ENCODE peak calls at places on chromosomes 12 and 14, in nine cellular contexts. D, K, H, Z, G, P, O, J and C are unnamed samples.

GRCh38 chr14:95211721-95212504 is 54.6 kb upstream of the DICER1 start:
- DNase-seq in D (no peak), K (no peak), H (no peak), Z (no peak), G (no peak), P (no peak), O (no peak), J (no peak), C (no peak)

GRCh38 chr12:13044859-13045384 is 741 bp downstream of the FAM234B start:
- DNase-seq in D (no peak), K (no peak), H (no peak), Z (no peak), G (no peak), P (no peak), O (peak), J (no peak), C (no peak)

GRCh38 chr12:102879144-102879763 is 37.8 kb downstream of the PAH start:
- DNase-seq in D (peak), K (peak), H (peak), Z (no peak), G (peak), P (peak), O (no peak), J (no peak), C (peak)

GRCh38 chr12:31035944-31036665 is 37.6 kb upstream of the DDX11 start:
- DNase-seq in D (no peak), K (no peak), H (no peak), Z (no peak), G (no peak), P (peak), O (peak), J (peak), C (no peak)

GRCh38 chr14:100056964-100057817 is 8.0 kb upstream of the EVL start:
- DNase-seq in D (peak), K (no peak), H (no peak), Z (no peak), G (peak), P (peak), O (peak), J (no peak), C (no peak)

GRCh38 chr14:23555882-23556699 is at the start of gene THTPA:
- DNase-seq in D (peak), K (peak), H (peak), Z (peak), G (peak), P (peak), O (peak), J (peak), C (peak)

GRCh38 chr12:76080729-76081415 is 3.6 kb downstream of the NAP1L1 start:
- DNase-seq in D (no peak), K (no peak), H (no peak), Z (no peak), G (peak), P (no peak), O (no peak), J (no peak), C (no peak)

GRCh38 chr14:74492413-74493342 is at the start of gene NPC2:
- DNase-seq in D (no peak), K (no peak), H (no peak), Z (no peak), G (peak), P (no peak), O (peak), J (no peak), C (no peak)

GRCh38 chr14:93135399-93135798 is 19.7 kb upstream of the ITPK1 start:
- DNase-seq in D (no peak), K (no peak), H (no peak), Z (no peak), G (no peak), P (no peak), O (no peak), J (no peak), C (no peak)

GRCh38 chr12:5328669-5329068 is 103.2 kb upstream of the NTF3 start:
- DNase-seq in D (no peak), K (no peak), H (no peak), Z (no peak), G (no peak), P (no peak), O (no peak), J (no peak), C (no peak)

GRCh38 chr12:124397807-124398577 is 103.1 kb downstream of the RFLNA start:
- DNase-seq in D (no peak), K (no peak), H (no peak), Z (no peak), G (no peak), P (peak), O (no peak), J (no peak), C (no peak)

GRCh38 chr12:11787921-11788849 is 138.7 kb downstream of the ETV6 start:
- DNase-seq in D (no peak), K (no peak), H (no peak), Z (no peak), G (no peak), P (no peak), O (no peak), J (no peak), C (no peak)

GRCh38 chr12:58368001-58368400 is 426.6 kb downstream of the ATP23 start:
- DNase-seq in D (peak), K (no peak), H (no peak), Z (no peak), G (no peak), P (no peak), O (no peak), J (no peak), C (no peak)

GRCh38 chr14:34554540-34555250 is 15.2 kb upstream of the EAPP start:
- DNase-seq in D (peak), K (no peak), H (no peak), Z (no peak), G (no peak), P (peak), O (no peak), J (no peak), C (no peak)

GRCh38 chr14:104135121-104135903 is 3.1 kb upstream of the KIF26A start:
- DNase-seq in D (no peak), K (peak), H (no peak), Z (no peak), G (no peak), P (no peak), O (no peak), J (no peak), C (no peak)

GRCh38 chr12:46264057-46264456 is 4.8 kb downstream of the SLC38A1 start:
- DNase-seq in D (peak), K (no peak), H (no peak), Z (no peak), G (no peak), P (peak), O (no peak), J (no peak), C (no peak)

GRCh38 chr12:46265102-46265501 is 3.7 kb downstream of the SLC38A1 start:
- DNase-seq in D (no peak), K (no peak), H (no peak), Z (no peak), G (no peak), P (no peak), O (no peak), J (no peak), C (no peak)

GRCh38 chr12:46261658-46262057 is 7.2 kb downstream of the SLC38A1 start:
- DNase-seq in D (no peak), K (no peak), H (no peak), Z (no peak), G (no peak), P (no peak), O (no peak), J (no peak), C (no peak)

GRCh38 chr12:46265734-46266133 is 3.1 kb downstream of the SLC38A1 start:
- DNase-seq in D (no peak), K (no peak), H (no peak), Z (no peak), G (no peak), P (no peak), O (no peak), J (no peak), C (no peak)

DNA sequence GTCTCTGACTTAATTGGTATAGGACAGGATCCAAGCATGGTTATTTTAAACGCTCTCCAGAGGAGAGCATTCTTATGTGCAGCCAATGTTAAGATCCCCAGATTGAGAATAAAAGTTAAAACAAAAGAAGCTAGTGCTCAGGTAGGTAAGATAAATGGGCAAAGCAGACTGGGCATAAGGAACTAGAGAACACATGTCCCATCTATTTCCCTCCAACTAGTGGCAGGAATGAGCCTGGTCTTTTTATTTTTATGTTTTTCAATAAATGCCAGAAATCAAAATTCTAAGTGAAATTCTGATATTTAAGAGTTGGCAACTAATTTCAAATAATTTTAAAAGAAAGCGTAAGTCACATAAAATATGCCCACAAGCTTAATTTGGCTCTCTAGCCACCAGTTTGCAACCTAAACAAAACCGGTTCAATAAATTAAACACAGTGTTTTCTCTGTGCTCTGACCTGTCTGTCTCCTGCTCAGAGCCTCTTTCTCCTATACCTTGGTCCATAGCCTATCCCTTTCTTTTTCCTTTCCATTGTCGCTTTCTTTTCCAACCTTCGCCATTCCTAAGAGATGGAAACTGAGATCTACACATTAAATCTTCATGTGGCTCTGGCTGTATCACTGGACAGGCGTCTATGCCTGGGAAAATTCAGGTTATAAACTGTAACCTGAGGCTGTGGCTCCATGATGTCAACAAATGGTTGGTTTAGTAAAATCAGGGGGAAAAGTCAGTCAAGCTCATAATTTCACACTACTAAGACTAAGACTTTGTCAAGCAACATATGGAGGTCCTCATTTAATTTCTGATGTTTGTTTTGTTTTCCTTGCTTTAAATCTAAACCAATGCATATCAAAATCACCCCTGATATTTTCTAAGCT is 5.5 kb downstream of the SLC38A1 start:
- DNase-seq in D (no peak), K (no peak), H (no peak), Z (no peak), G (no peak), P (no peak), O (no peak), J (no peak), C (no peak)
- TF ChIP-seq CTCF in D (peak), K (peak), H (no peak), Z (no peak), G (no peak), P (peak), O (peak), J (peak), C (no peak)

GRCh38 chr12:29847246-29847645 is 63.5 kb upstream of the TMTC1 start:
- DNase-seq in D (no peak), K (no peak), H (no peak), Z (no peak), G (no peak), P (no peak), O (no peak), J (no peak), C (no peak)

GRCh38 chr12:29838768-29839167 is 55.0 kb upstream of the TMTC1 start:
- DNase-seq in D (no peak), K (no peak), H (no peak), Z (no peak), G (no peak), P (no peak), O (no peak), J (no peak), C (no peak)

GRCh38 chr12:29844667-29845066 is 60.9 kb upstream of the TMTC1 start:
- DNase-seq in D (no peak), K (no peak), H (no peak), Z (no peak), G (no peak), P (peak), O (no peak), J (no peak), C (no peak)
- TF ChIP-seq CTCF in D (no peak), K (no peak), H (no peak), Z (no peak), G (no peak), P (peak), O (no peak), J (no peak), C (no peak)

DNA sequence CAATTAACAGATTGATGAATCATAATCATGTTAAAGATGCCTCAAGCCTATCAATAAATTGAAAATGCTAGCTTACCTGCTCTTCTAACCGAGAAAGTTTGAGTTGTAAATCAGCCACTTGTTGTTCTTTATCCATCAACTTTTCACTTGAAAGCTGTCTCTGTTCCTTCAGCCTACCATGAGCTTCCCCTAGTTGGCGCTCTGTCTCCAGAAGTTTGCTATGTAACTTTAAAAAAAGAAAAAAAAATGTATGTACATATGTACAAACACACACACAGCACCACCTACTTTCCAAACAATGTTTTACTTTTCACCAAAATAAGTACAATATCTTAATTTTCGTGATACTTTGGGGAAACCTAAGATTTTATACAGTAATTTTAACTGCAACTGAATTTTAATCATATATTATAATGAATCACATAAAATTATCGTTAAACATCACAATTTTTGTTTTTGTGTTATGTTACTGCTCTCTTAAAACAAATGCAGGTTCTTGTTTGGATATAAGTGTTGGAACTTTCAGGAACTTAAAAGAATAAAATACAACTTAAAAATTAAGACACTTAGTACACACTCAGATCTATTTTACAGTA is 101.2 kb downstream of the EEA1 start:
- DNase-seq in D (peak), K (no peak), H (no peak), Z (peak), G (peak), P (peak), O (peak), J (no peak), C (peak)
- TF ChIP-seq CTCF in D (peak), K (peak), H (no peak), Z (peak), G (peak), P (peak), O (peak), J (peak), C (peak)

GRCh38 chr14:36212987-36213386 is 36.5 kb upstream of the PTCSC3 start:
- DNase-seq in D (no peak), K (no peak), H (no peak), Z (no peak), G (no peak), P (no peak), O (no peak), J (no peak), C (no peak)

GRCh38 chr14:36204674-36205073 is 28.2 kb upstream of the PTCSC3 start:
- DNase-seq in D (no peak), K (no peak), H (no peak), Z (no peak), G (no peak), P (no peak), O (no peak), J (no peak), C (no peak)

GRCh38 chr14:36212577-36212976 is 36.1 kb upstream of the PTCSC3 start:
- DNase-seq in D (no peak), K (no peak), H (no peak), Z (no peak), G (no peak), P (no peak), O (no peak), J (no peak), C (no peak)

GRCh38 chr14:36208690-36209278 is 32.3 kb upstream of the PTCSC3 start:
- DNase-seq in D (no peak), K (no peak), H (no peak), Z (no peak), G (no peak), P (no peak), O (no peak), J (no peak), C (no peak)

DNA sequence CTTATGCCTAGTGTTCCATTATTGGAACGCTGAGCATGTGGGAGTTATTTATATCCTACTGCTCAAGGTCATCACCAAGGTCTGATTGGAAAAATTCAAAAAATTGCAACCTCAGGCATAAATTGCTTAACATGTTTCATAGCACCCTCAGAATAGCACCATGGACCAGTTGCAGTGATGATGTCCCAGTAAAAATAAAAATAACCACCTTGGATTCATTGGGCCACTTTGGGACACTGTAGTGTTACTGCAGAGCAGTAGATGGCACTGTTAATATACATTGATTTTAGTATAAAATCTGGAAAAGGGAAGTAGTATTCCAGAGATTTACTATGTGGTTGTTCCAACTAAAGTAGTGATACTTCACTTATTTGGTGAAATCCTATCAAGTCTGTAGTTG is 31.0 kb upstream of the PTCSC3 start:
- DNase-seq in D (no peak), K (no peak), H (no peak), Z (no peak), G (no peak), P (peak), O (no peak), J (no peak), C (no peak)
- TF ChIP-seq CTCF in D (peak), K (peak), H (peak), Z (no peak), G (no peak), P (peak), O (peak), J (peak), C (no peak)